ENCODE peak calls at places on chromosomes 2 and 18, in eight cellular contexts. C is esophagus muscularis mucosa, Y is heart left ventricle, A is mesenchymal stem cell, I is kidney, D is heart right ventricle, E is tibial artery, N is osteoblast. O is an unnamed sample.

GRCh38 chr2:58954880-58955385 is 713.8 kb upstream of the FANCL start:
- DNase-seq in E (no peak), N (no peak), D (no peak), A (no peak), I (no peak), C (no peak), Y (no peak), O (no peak)

GRCh38 chr2:1721706-1722483 is 22.4 kb downstream of the PXDN start:
- DNase-seq in Y (no peak), N (peak; percentile 95), E (peak; percentile 71), I (no peak), D (no peak), A (peak; percentile 93), C (no peak), O (no peak)

GRCh38 chr2:54476852-54477251 is 20.7 kb downstream of the SPTBN1 start:
- DNase-seq in D (no peak), N (no peak), E (no peak), Y (no peak), A (no peak), I (no peak), C (no peak), O (no peak)

GRCh38 chr2:159103411-159103810 is 135.0 kb downstream of the TANC1 start:
- DNase-seq in N (no peak), Y (peak; percentile 14), I (no peak), A (no peak), C (no peak), E (no peak), D (no peak), O (no peak)

GRCh38 chr2:74391580-74392448 is 11.7 kb upstream of the DCTN1 start:
- DNase-seq in I (peak; percentile 97), E (peak; percentile 95), A (peak; percentile 88), Y (peak; percentile 93), C (peak; percentile 97), D (peak; percentile 95), N (peak; percentile 94), O (peak; percentile 97)

GRCh38 chr2:101114815-101115214 is 36.4 kb downstream of the TBC1D8 start:
- DNase-seq in D (no peak), A (no peak), E (no peak), N (no peak), Y (no peak), I (no peak), C (no peak), O (peak; percentile 49)

GRCh38 chr2:51084750-51085149 is 52.8 kb upstream of the NRXN1 start:
- DNase-seq in C (no peak), I (no peak), Y (no peak), D (no peak), N (no peak), A (no peak), E (no peak), O (no peak)

GRCh38 chr2:23566236-23567142 is 181.5 kb downstream of the KLHL29 start:
- DNase-seq in A (peak; percentile 42), C (no peak), N (peak; percentile 91), Y (no peak), E (no peak), I (no peak), D (no peak), O (peak; percentile 79)

GRCh38 chr2:169891593-169892298 is 64.5 kb downstream of the UBR3 start:
- DNase-seq in C (no peak), E (no peak), A (peak; percentile 90), N (peak; percentile 44), I (no peak), Y (no peak), D (no peak), O (no peak)

GRCh38 chr2:75558786-75559428 is 1.8 kb downstream of the EVA1A start:
- DNase-seq in D (no peak), A (peak; percentile 9), N (peak; percentile 78), Y (no peak), C (peak; percentile 80), E (no peak), I (no peak), O (no peak)

GRCh38 chr2:13597176-13597575 is 880.4 kb downstream of the TRIB2 start:
- DNase-seq in Y (no peak), N (no peak), A (no peak), I (no peak), C (no peak), E (no peak), D (no peak), O (no peak)

GRCh38 chr18:21833619-21834300 is 93.2 kb downstream of the MIB1 start:
- DNase-seq in C (no peak), N (no peak), I (no peak), D (no peak), Y (no peak), A (peak; percentile 28), E (no peak), O (peak; percentile 26)

GRCh38 chr2:241258505-241259160 is 56.8 kb downstream of the HDLBP start:
- DNase-seq in Y (no peak), I (no peak), A (no peak), C (no peak), E (no peak), D (no peak), N (peak; percentile 58), O (no peak)

GRCh38 chr2:180730976-180731375 is 249.4 kb upstream of the UBE2E3 start:
- DNase-seq in D (no peak), E (no peak), Y (no peak), A (no peak), I (no peak), N (no peak), C (no peak), O (no peak)

GRCh38 chr2:234425923-234426603 is 70.8 kb downstream of the ARL4C start:
- DNase-seq in I (no peak), C (no peak), N (no peak), E (no peak), D (no peak), Y (no peak), A (no peak), O (no peak)

GRCh38 chr2:44398243-44398897 is 36.6 kb downstream of the CAMKMT start:
- DNase-seq in N (no peak), C (no peak), A (no peak), I (no peak), Y (no peak), E (no peak), D (no peak), O (no peak)

DNA sequence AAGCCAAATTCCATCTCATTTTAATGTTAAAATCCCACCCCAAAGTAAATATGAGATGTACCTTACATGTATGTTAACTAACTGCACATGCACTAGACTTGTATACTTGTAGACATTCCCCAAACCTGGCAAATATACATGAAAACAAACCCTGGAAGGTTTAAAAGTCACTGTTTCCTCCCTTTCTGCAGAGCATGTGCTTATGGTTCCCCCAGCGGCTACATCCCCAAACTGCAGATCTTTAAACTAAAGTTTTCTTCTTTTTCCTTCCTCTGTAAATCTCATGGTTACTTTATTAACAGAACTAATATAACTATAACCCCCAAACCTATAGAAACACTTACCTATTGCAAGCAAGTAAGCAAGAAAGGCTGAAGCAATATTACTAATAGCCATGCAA is 731.5 kb downstream of the LRP1B start:
- DNase-seq in N (no peak), Y (no peak), A (no peak), I (no peak), C (no peak), D (no peak), E (no peak), O (no peak)
- H3K9me3 ChIP-seq in N (no peaks in the 10 kb centered on the region), Y (no peaks in the 10 kb centered on the region), A (no peaks in the 10 kb centered on the region), I (no peaks in the 10 kb centered on the region), C (no peaks in the 10 kb centered on the region), D (no peaks in the 10 kb centered on the region), E (no peaks in the 10 kb centered on the region), O (no peaks in the 10 kb centered on the region)

GRCh38 chr2:175792199-175792598 is 209.9 kb downstream of the LNPK start:
- DNase-seq in I (no peak), N (no peak), C (no peak), A (no peak), D (no peak), Y (no peak), E (no peak), O (no peak)

DNA sequence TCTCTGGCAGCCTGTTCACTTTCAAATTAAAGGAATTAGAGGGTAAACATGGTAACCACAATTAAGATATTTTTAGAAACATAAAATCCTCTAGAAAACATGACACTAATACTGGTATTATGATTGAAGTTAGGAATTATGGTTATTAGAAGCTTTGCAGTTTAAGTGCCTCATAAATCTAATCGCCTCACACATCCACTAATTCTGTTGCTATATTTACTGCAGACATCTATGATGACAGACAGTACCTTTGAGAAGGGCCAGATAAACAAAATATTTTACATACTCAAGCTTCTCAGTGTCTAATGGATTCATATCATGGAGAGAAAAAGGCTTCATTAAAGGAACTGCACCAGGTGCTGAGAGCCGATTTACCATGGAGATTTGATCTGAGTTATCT is 215.4 kb downstream of the LNPK start:
- DNase-seq in A (no peak), Y (no peak), I (no peak), N (no peak), D (no peak), C (no peak), E (no peak), O (no peak)
- H3K27ac ChIP-seq in A (no peak overlapping the region), Y (no peak overlapping the region), I (no peak overlapping the region), N (no peak overlapping the region), D (no peak overlapping the region), C (no peak overlapping the region), E (no peak overlapping the region), O (no peak overlapping the region)

GRCh38 chr2:204948364-204948763 is 403.1 kb downstream of the PARD3B start:
- DNase-seq in Y (no peak), E (no peak), C (no peak), N (no peak), D (no peak), A (no peak), I (no peak), O (no peak)

GRCh38 chr2:204947448-204947847 is 402.2 kb downstream of the PARD3B start:
- DNase-seq in A (no peak), E (no peak), I (no peak), Y (no peak), N (no peak), D (no peak), C (no peak), O (no peak)

GRCh38 chr2:204948822-204949221 is 403.5 kb downstream of the PARD3B start:
- DNase-seq in N (no peak), E (no peak), I (no peak), D (no peak), C (no peak), A (no peak), Y (no peak), O (no peak)

GRCh38 chr2:204945376-204945775 is 400.1 kb downstream of the PARD3B start:
- DNase-seq in N (no peak), A (no peak), C (no peak), D (no peak), I (no peak), E (no peak), Y (no peak), O (no peak)

GRCh38 chr2:204950695-204951094 is 405.4 kb downstream of the PARD3B start:
- DNase-seq in I (no peak), A (peak; percentile 36), Y (no peak), E (no peak), N (peak; percentile 45), C (no peak), D (no peak), O (no peak)
- H3K9me3 ChIP-seq in I (peaks cover 8% of the 10 kb centered on the region), A (no peaks in the 10 kb centered on the region), Y (no peaks in the 10 kb centered on the region), E (no peaks in the 10 kb centered on the region), N (no peaks in the 10 kb centered on the region), C (no peaks in the 10 kb centered on the region), D (no peaks in the 10 kb centered on the region), O (no peaks in the 10 kb centered on the region)

DNA sequence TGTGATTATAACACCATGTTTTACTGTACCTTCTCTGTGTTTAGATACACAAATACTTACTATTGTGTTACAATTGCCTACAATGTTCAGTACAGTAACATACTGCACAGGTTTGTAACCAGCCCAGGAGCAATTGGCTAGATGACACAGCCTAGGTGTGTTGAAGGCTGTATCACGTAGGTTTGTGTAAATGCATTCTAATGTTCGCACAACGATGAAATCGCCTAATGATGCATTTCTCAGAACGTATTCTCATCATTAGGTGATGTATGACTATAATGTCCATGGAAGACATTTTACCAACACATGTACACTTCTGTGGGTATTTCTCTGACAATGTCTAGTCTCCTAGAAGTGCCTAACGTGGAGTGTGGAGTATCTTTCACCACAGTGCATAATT is 165.9 kb upstream of the KLF7 start:
- DNase-seq in D (no peak), A (no peak), Y (no peak), E (no peak), N (no peak), I (no peak), C (no peak), O (no peak)
- H3K27ac ChIP-seq in D (no peak overlapping the region), A (no peak overlapping the region), Y (no peak overlapping the region), E (no peak overlapping the region), N (no peak overlapping the region), I (no peak overlapping the region), C (no peak overlapping the region), O (no peak overlapping the region)